ENCODE peak calls at places on chromosomes 6 and 20, in ten cellular contexts. Z is fibroblast of villous mesenchyme, W is epithelial cell of esophagus, I is fibroblast of mammary gland, H is lung, Q is AG09309, E is kidney epithelial cell, F is activated B cell treated with CpG ODN at 0.5 μM for 24 hours, M is PC-9, T is fibroblast of lung. U is an unnamed sample.

GRCh38 chr6:46734867-46735719 is at the start of gene PLA2G7:
- DNase-seq in Z (no peak), W (peak), I (peak), H (no peak), Q (no peak), E (no peak), F (no peak), M (no peak), T (peak), U (peak)

GRCh38 chr6:25070547-25071366 is 135.0 kb upstream of the RIPOR2 start:
- DNase-seq in Z (peak), W (peak), I (peak), H (peak), Q (peak), E (peak), F (peak), M (peak), T (peak), U (peak)

GRCh38 chr20:9514461-9515210 is at the start of gene LAMP5:
- DNase-seq in Z (no peak), W (peak), I (peak), H (no peak), Q (no peak), E (no peak), F (no peak), M (no peak), T (peak), U (no peak)

GRCh38 chr6:78489874-78490273 is 377.5 kb upstream of the IRAK1BP1 start:
- DNase-seq in Z (no peak), W (peak), I (peak), H (no peak), Q (no peak), E (no peak), F (no peak), M (no peak), T (no peak), U (no peak)

GRCh38 chr6:154848580-154848979 is 115.4 kb downstream of the SCAF8 start:
- DNase-seq in Z (peak), W (no peak), I (no peak), H (no peak), Q (no peak), E (no peak), F (no peak), M (no peak), T (peak), U (no peak)

GRCh38 chr20:13147071-13147961 is 73.8 kb upstream of the ISM1 start:
- DNase-seq in Z (no peak), W (no peak), I (no peak), H (no peak), Q (no peak), E (no peak), F (no peak), M (no peak), T (no peak), U (no peak)

GRCh38 chr6:41599015-41599835 is 39.0 kb upstream of the MDFI start:
- DNase-seq in Z (no peak), W (no peak), I (no peak), H (no peak), Q (no peak), E (no peak), F (no peak), M (no peak), T (no peak), U (no peak)

GRCh38 chr6:24274441-24275083 is 83.3 kb downstream of the DCDC2 start:
- DNase-seq in Z (peak), W (peak), I (peak), H (no peak), Q (no peak), E (no peak), F (no peak), M (no peak), T (peak), U (no peak)

GRCh38 chr20:20561172-20561571 is 151.3 kb downstream of the RALGAPA2 start:
- DNase-seq in Z (no peak), W (no peak), I (no peak), H (no peak), Q (no peak), E (no peak), F (no peak), M (no peak), T (no peak), U (no peak)

DNA sequence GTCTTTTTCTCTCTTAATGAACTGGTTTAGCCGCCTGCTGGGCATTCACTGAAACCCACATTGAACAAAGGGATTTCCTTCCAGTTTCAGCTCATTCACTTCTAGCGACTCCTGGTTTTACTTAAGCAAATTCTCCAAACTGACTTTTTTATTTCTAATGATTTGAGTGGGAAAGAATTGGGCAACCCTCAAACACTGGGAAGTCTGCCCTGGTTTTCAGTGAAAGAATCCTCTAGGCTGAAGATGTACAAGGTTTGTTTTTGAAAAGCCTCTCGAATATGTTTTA is 45.5 kb downstream of the PLAGL1 start:
- DNase-seq in Z (peak), W (peak), I (peak), H (no peak), Q (peak), E (no peak), F (no peak), M (peak), T (peak), U (no peak)
- TF ChIP-seq CTCF in Z (peak), W (peak), I (peak), H (no peak), Q (peak), E (peak), F (no peak), M (peak), T (peak), U (no peak)

DNA sequence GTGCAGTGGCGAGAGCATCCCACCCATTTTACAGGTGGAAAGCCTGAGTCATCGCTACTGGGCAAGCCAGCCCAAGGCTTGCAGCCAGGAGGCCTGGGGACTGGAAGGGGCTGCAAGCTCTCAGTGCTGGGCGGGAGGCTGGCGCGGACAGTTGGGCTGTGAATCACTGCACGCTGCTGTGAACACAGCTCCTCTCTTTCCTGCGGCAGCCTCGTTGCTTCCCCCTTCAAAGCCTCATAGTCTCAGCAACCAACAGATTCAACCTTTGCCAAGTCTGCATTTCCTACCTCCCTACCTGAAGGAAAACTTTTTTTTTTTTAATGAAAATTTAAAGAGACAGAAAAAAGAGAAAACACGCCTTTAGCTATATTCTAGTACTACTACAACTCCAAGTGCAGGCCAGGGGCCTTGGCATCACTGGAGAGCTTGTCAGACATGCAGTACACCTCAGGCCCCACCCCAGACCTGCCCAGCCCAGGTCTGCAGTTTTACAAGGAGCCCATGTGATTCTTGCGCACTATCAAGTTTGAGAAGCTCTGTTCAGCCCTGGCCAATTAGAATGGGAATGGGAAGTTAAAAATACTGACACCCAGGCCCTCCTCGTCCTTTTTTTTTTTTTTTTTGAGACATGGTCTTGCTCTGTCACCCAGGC is 85.1 kb downstream of the NFATC2 start:
- DNase-seq in Z (peak), W (peak), I (peak), H (no peak), Q (no peak), E (peak), F (peak), M (peak), T (peak), U (no peak)
- TF ChIP-seq CTCF in Z (no peak), W (no peak), I (no peak), H (no peak), Q (no peak), E (no peak), F (no peak), M (no peak), T (no peak), U (no peak)

GRCh38 chr20:58702859-58703648 is 10.5 kb downstream of the NPEPL1 start:
- DNase-seq in Z (no peak), W (no peak), I (no peak), H (no peak), Q (no peak), E (no peak), F (no peak), M (no peak), T (no peak), U (no peak)
- TF ChIP-seq CTCF in Z (peak), W (no peak), I (peak), H (no peak), Q (peak), E (peak), F (no peak), M (peak), T (peak), U (no peak)

DNA sequence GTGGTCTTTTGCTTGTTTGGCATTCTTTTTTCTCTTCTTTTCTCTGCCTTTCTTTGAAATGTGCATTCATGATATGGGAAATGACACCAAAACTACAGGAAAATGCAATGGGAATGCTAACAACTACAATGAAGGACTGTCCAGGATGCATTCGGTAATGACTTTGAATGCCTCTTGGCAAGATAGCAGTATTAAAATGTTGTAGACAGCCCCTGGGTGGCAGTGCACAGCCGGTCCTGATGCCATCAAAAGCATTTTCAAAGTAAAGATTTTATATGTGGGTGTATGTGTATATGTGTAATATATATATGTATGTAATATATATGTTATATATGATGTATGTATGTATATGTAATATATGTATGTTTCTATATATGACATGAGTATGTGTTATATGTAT is 218.9 kb upstream of the MMS22L start:
- DNase-seq in Z (no peak), W (no peak), I (no peak), H (no peak), Q (no peak), E (no peak), F (no peak), M (no peak), T (no peak), U (no peak)
- TF ChIP-seq CTCF in Z (no peak), W (peak), I (no peak), H (no peak), Q (no peak), E (no peak), F (no peak), M (no peak), T (no peak), U (no peak)

DNA sequence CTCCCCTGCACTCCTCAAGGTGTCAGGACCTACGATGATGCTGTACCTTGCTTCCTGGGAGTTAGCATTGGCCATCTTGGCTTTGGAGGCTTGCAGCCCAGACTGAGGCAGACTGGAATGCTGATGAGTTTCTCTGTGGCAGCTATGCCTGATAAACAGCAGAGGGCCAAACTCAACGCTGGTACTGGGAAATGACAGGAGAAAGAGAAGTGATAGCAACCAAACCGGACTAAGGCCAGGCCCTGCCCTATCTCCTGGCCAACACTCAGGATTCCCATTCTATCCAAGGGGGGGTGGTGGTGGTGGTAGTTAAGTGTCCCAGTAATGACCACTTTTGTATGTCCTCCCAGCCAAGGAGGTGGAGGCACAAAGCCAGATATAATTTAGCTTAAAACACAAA is 90.0 kb upstream of the DTNBP1 start:
- DNase-seq in Z (no peak), W (no peak), I (no peak), H (no peak), Q (no peak), E (no peak), F (no peak), M (no peak), T (no peak), U (no peak)
- TF ChIP-seq CTCF in Z (peak), W (peak), I (no peak), H (no peak), Q (peak), E (no peak), F (no peak), M (no peak), T (no peak), U (no peak)

GRCh38 chr6:26311385-26312095 is 53.5 kb upstream of the BTN3A2 start:
- DNase-seq in Z (peak), W (peak), I (peak), H (peak), Q (no peak), E (no peak), F (no peak), M (peak), T (peak), U (no peak)
- TF ChIP-seq CTCF in Z (no peak), W (no peak), I (no peak), H (no peak), Q (no peak), E (no peak), F (no peak), M (no peak), T (no peak), U (no peak)

GRCh38 chr20:50658804-50659380 is 32.5 kb downstream of the RIPOR3 start:
- DNase-seq in Z (no peak), W (peak), I (no peak), H (no peak), Q (no peak), E (no peak), F (no peak), M (peak), T (no peak), U (no peak)
- TF ChIP-seq CTCF in Z (no peak), W (no peak), I (no peak), H (no peak), Q (no peak), E (no peak), F (no peak), M (peak), T (no peak), U (no peak)

GRCh38 chr20:25538838-25539665 is 46.3 kb downstream of the NINL start:
- DNase-seq in Z (no peak), W (no peak), I (no peak), H (no peak), Q (no peak), E (no peak), F (no peak), M (no peak), T (no peak), U (no peak)

GRCh38 chr20:25539742-25540201 is 45.6 kb downstream of the NINL start:
- DNase-seq in Z (peak), W (no peak), I (peak), H (no peak), Q (no peak), E (no peak), F (no peak), M (no peak), T (peak), U (no peak)

GRCh38 chr20:25537890-25538289 is 47.4 kb downstream of the NINL start:
- DNase-seq in Z (no peak), W (no peak), I (no peak), H (no peak), Q (no peak), E (no peak), F (no peak), M (no peak), T (no peak), U (no peak)

GRCh38 chr20:25541676-25542075 is 43.7 kb downstream of the NINL start:
- DNase-seq in Z (peak), W (no peak), I (peak), H (no peak), Q (no peak), E (no peak), F (no peak), M (no peak), T (peak), U (no peak)

GRCh38 chr20:25540273-25540672 is 45.1 kb downstream of the NINL start:
- DNase-seq in Z (peak), W (peak), I (peak), H (no peak), Q (no peak), E (no peak), F (no peak), M (no peak), T (no peak), U (no peak)
- TF ChIP-seq CTCF in Z (peak), W (peak), I (peak), H (peak), Q (peak), E (peak), F (no peak), M (peak), T (peak), U (no peak)